ENCODE peak calls at places on chromosomes 16 and 17, in five cellular contexts. One of them, this sample, is unnamed.

GRCh38 chr17:71764507-71764906 is 356.3 kb upstream of the SOX9 start:
- DNase-seq in A549: peak; percentile 7
- DNase-seq in NCI-H2107: no peak
- DNase-seq in gastrocnemius medialis: no peak
- DNase-seq in memory B cell: no peak
- DNase-seq in this sample: no peak

GRCh38 chr17:44826123-44826790 is 3.8 kb downstream of the GJC1 start:
- DNase-seq in A549: no peak
- DNase-seq in NCI-H2107: no peak
- DNase-seq in gastrocnemius medialis: no peak
- DNase-seq in memory B cell: no peak
- DNase-seq in this sample: no peak

GRCh38 chr17:7484964-7485377 is 805 bp downstream of the POLR2A start:
- DNase-seq in A549: no peak
- DNase-seq in NCI-H2107: no peak
- DNase-seq in gastrocnemius medialis: no peak
- DNase-seq in memory B cell: no peak
- DNase-seq in this sample: no peak

GRCh38 chr16:89242795-89243200 is 25.3 kb downstream of the ZNF778 start:
- DNase-seq in A549: no peak
- DNase-seq in NCI-H2107: no peak
- DNase-seq in gastrocnemius medialis: no peak
- DNase-seq in memory B cell: no peak
- DNase-seq in this sample: no peak

GRCh38 chr17:74116087-74116717 is 87.3 kb upstream of the RPL38 start:
- DNase-seq in A549: no peak
- DNase-seq in NCI-H2107: no peak
- DNase-seq in gastrocnemius medialis: no peak
- DNase-seq in memory B cell: no peak
- DNase-seq in this sample: no peak

GRCh38 chr17:72580321-72581127 is 459.7 kb downstream of the SOX9 start:
- DNase-seq in A549: no peak
- DNase-seq in NCI-H2107: peak; percentile 71
- DNase-seq in gastrocnemius medialis: no peak
- DNase-seq in memory B cell: no peak
- DNase-seq in this sample: no peak

GRCh38 chr17:21199311-21199710 is 14.7 kb downstream of the TMEM11 start:
- DNase-seq in A549: no peak
- DNase-seq in NCI-H2107: no peak
- DNase-seq in gastrocnemius medialis: peak; percentile 50
- DNase-seq in memory B cell: no peak
- DNase-seq in this sample: no peak

GRCh38 chr16:13438064-13438463 is 481.9 kb upstream of the ERCC4 start:
- DNase-seq in A549: no peak
- DNase-seq in NCI-H2107: no peak
- DNase-seq in gastrocnemius medialis: no peak
- DNase-seq in memory B cell: no peak
- DNase-seq in this sample: no peak

GRCh38 chr17:77425791-77426641 is 285.2 kb downstream of the SEC14L1 start:
- DNase-seq in A549: peak; percentile 97
- DNase-seq in NCI-H2107: no peak
- DNase-seq in gastrocnemius medialis: peak; percentile 72
- DNase-seq in memory B cell: no peak
- DNase-seq in this sample: no peak

GRCh38 chr17:7446669-7447068 is 1.8 kb downstream of the CHRNB1 start:
- DNase-seq in A549: no peak
- DNase-seq in NCI-H2107: no peak
- DNase-seq in gastrocnemius medialis: no peak
- DNase-seq in memory B cell: no peak
- DNase-seq in this sample: no peak

GRCh38 chr16:57263585-57264351 is 18.7 kb downstream of the ARL2BP start:
- DNase-seq in A549: no peak
- DNase-seq in NCI-H2107: no peak
- DNase-seq in gastrocnemius medialis: no peak
- DNase-seq in memory B cell: no peak
- DNase-seq in this sample: no peak

GRCh38 chr17:7014995-7015586 is 2.7 kb downstream of the RNASEK start:
- DNase-seq in A549: no peak
- DNase-seq in NCI-H2107: no peak
- DNase-seq in gastrocnemius medialis: no peak
- DNase-seq in memory B cell: no peak
- DNase-seq in this sample: no peak

GRCh38 chr16:22220714-22221113 is 14.6 kb downstream of the EEF2K start:
- DNase-seq in A549: no peak
- DNase-seq in NCI-H2107: no peak
- DNase-seq in gastrocnemius medialis: peak; percentile 97
- DNase-seq in memory B cell: no peak
- DNase-seq in this sample: no peak

GRCh38 chr16:11164482-11165270 is 91.3 kb downstream of the SOCS1 start:
- DNase-seq in A549: no peak
- DNase-seq in NCI-H2107: no peak
- DNase-seq in gastrocnemius medialis: no peak
- DNase-seq in memory B cell: no peak
- DNase-seq in this sample: no peak

GRCh38 chr17:13541032-13541480 is 60.7 kb downstream of the HS3ST3A1 start:
- DNase-seq in A549: peak; percentile 6
- DNase-seq in NCI-H2107: no peak
- DNase-seq in gastrocnemius medialis: no peak
- DNase-seq in memory B cell: no peak
- DNase-seq in this sample: no peak

GRCh38 chr17:7549401-7550055 is 670 bp downstream of the TNFSF12 start:
- DNase-seq in A549: no peak
- DNase-seq in NCI-H2107: no peak
- DNase-seq in gastrocnemius medialis: no peak
- DNase-seq in memory B cell: peak; percentile 46
- DNase-seq in this sample: no peak

GRCh38 chr16:65793781-65794180 is 572.7 kb upstream of the CDH5 start:
- DNase-seq in A549: no peak
- DNase-seq in NCI-H2107: no peak
- DNase-seq in gastrocnemius medialis: no peak
- DNase-seq in memory B cell: no peak
- DNase-seq in this sample: no peak

GRCh38 chr16:72500545-72500944 is 328.6 kb upstream of the PMFBP1 start:
- DNase-seq in A549: no peak
- DNase-seq in NCI-H2107: no peak
- DNase-seq in gastrocnemius medialis: no peak
- DNase-seq in memory B cell: no peak
- DNase-seq in this sample: no peak

GRCh38 chr17:28755486-28755885 is 11.7 kb downstream of the TRAF4 start:
- DNase-seq in A549: no peak
- DNase-seq in NCI-H2107: no peak
- DNase-seq in gastrocnemius medialis: no peak
- DNase-seq in memory B cell: no peak
- DNase-seq in this sample: no peak

GRCh38 chr17:4696432-4696796 is 7.5 kb downstream of the PELP1 start:
- DNase-seq in A549: no peak
- DNase-seq in NCI-H2107: no peak
- DNase-seq in gastrocnemius medialis: no peak
- DNase-seq in memory B cell: no peak
- DNase-seq in this sample: no peak

This sample was measured in NCI-H1417 treated with DMSO at 0.1 percent for 48 hours.